ENCODE peak calls at places on chromosomes 12 and 14, in five cellular contexts. R is CD8-positive, alpha-beta memory T cell; Q is neural progenitor cell; L is pancreas; P is mesenchymal stem cell. J is an unnamed sample. For H3K4me1 and H3K27me3, the result is how much of the 10 kb centered on the place peaks cover.

GRCh38 chr12:89552376-89552775 is 26.5 kb upstream of the POC1B start:
- DNase-seq in P (no peak), Q (no peak), L (no peak), R (no peak), J (no peak)

GRCh38 chr14:70726651-70727375 is 82.5 kb downstream of the MAP3K9 start:
- DNase-seq in R (no peak), L (no peak), P (no peak), Q (no peak), J (no peak)

GRCh38 chr14:67389261-67389660 is 22.7 kb downstream of the PLEK2 start:
- DNase-seq in Q (no peak), R (no peak), L (no peak), P (no peak), J (no peak)

GRCh38 chr14:96424104-96424989 is 32.4 kb downstream of the AK7 start:
- DNase-seq in L (no peak), P (peak), R (peak), Q (peak), J (peak)

GRCh38 chr14:103862393-103862782 is 15.0 kb upstream of the PPP1R13B start:
- DNase-seq in R (no peak), Q (no peak), P (no peak), L (no peak), J (no peak)

GRCh38 chr12:43009307-43009706 is 419.8 kb upstream of the PRICKLE1 start:
- DNase-seq in L (no peak), P (no peak), Q (no peak), R (no peak), J (no peak)

GRCh38 chr12:108831309-108831991 is 25.9 kb downstream of the SSH1 start:
- DNase-seq in Q (no peak), R (no peak), P (no peak), L (no peak), J (no peak)

GRCh38 chr12:96399081-96399918 is 939 bp downstream of the CDK17 start:
- DNase-seq in Q (peak), L (peak), P (peak), R (peak), J (peak)

GRCh38 chr12:116880817-116881324 is 370 bp downstream of the HRK start:
- DNase-seq in Q (peak), P (peak), L (peak), R (no peak), J (no peak)

GRCh38 chr12:109720152-109720855 is 6.7 kb downstream of the FAM222A start:
- DNase-seq in L (no peak), R (no peak), P (no peak), Q (peak), J (peak)

GRCh38 chr12:27177716-27178115 is 66.4 kb upstream of the STK38L start:
- DNase-seq in Q (no peak), L (no peak), P (peak), R (no peak), J (no peak)

GRCh38 chr12:57215668-57216013 is 953 bp upstream of the NXPH4 start:
- DNase-seq in P (peak), L (no peak), Q (no peak), R (no peak), J (no peak)

GRCh38 chr14:58298477-58298879 is at the start of gene ARID4A:
- DNase-seq in R (no peak), L (no peak), Q (no peak), P (no peak), J (peak)

GRCh38 chr12:13661005-13661887 is 320.2 kb downstream of the GRIN2B start:
- DNase-seq in P (peak), L (peak), Q (peak), R (no peak), J (no peak)

GRCh38 chr12:57521475-57522018 is 1.1 kb upstream of the MBD6 start:
- DNase-seq in P (peak), R (no peak), Q (peak), L (no peak), J (peak)

GRCh38 chr14:24279301-24280186 is 8.1 kb upstream of the RABGGTA start:
- DNase-seq in P (no peak), L (no peak), Q (no peak), R (peak), J (no peak)

GRCh38 chr12:130700492-130701401 is 15.4 kb downstream of the RIMBP2 start:
- DNase-seq in Q (no peak), L (no peak), P (no peak), R (no peak), J (no peak)

GRCh38 chr14:101047326-101047725 is 143.8 kb upstream of the RTL1 start:
- DNase-seq in Q (no peak), R (no peak), L (no peak), P (no peak), J (no peak)

GRCh38 chr14:80215756-80216581 is 4.7 kb upstream of the DIO2 start:
- DNase-seq in L (no peak), R (no peak), Q (peak), P (peak), J (no peak)

GRCh38 chr12:110249716-110250225 is 31.3 kb upstream of the ATP2A2 start:
- DNase-seq in P (no peak), R (no peak), Q (no peak), L (no peak), J (peak)

GRCh38 chr14:96090441-96091148 is 51.4 kb downstream of the C14orf132 start:
- DNase-seq in P (peak), Q (no peak), R (no peak), L (peak), J (peak)

GRCh38 chr12:96300064-96300463 is 100.2 kb downstream of the CDK17 start:
- DNase-seq in L (no peak), R (no peak), P (no peak), Q (no peak), J (no peak)

GRCh38 chr14:77615231-77616132 is 955 bp downstream of the SPTLC2 start:
- DNase-seq in L (no peak), Q (peak), R (peak), P (peak), J (no peak)

GRCh38 chr12:128737292-128737966 is 86.3 kb downstream of the SLC15A4 start:
- DNase-seq in Q (no peak), R (no peak), P (no peak), L (no peak), J (no peak)

GRCh38 chr12:69304284-69304683 is 43.9 kb upstream of the LYZ start:
- DNase-seq in Q (no peak), R (no peak), L (no peak), P (no peak), J (no peak)

GRCh38 chr12:102095677-102096263 is 24.1 kb downstream of the NUP37 start:
- DNase-seq in R (no peak), L (no peak), P (peak), Q (peak), J (no peak)

GRCh38 chr12:52216807-52217206 is 16.2 kb upstream of the KRT7 start:
- DNase-seq in L (peak), Q (no peak), P (no peak), R (no peak), J (no peak)

GRCh38 chr14:95660550-95661515 is 25.4 kb upstream of the TCL1B start:
- DNase-seq in Q (no peak), P (no peak), L (no peak), R (no peak), J (no peak)

GRCh38 chr12:109473006-109473405 is 4.1 kb downstream of the KCTD10 start:
- DNase-seq in L (no peak), P (no peak), Q (no peak), R (no peak), J (no peak)

GRCh38 chr12:9741726-9742125 is 8.8 kb upstream of the CLECL1 start:
- DNase-seq in P (no peak), Q (no peak), L (no peak), R (peak), J (no peak)

GRCh38 chr12:112012775-112013600 is at the start of the genes ERP29 and TMEM116:
- DNase-seq in Q (peak), R (peak), L (peak), P (peak), J (peak)

GRCh38 chr12:46661161-46661845 is 164.5 kb downstream of the SLC38A4 start:
- DNase-seq in L (peak), R (peak), P (peak), Q (peak), J (no peak)

GRCh38 chr12:25550186-25550585 is 2.9 kb downstream of the LMNTD1 start:
- DNase-seq in Q (no peak), P (no peak), R (no peak), L (no peak), J (no peak)

GRCh38 chr12:69052613-69053408 is 119.8 kb upstream of the CPM start:
- DNase-seq in L (peak), R (no peak), Q (no peak), P (peak), J (no peak)

GRCh38 chr12:42936991-42937390 is 347.4 kb upstream of the PRICKLE1 start:
- DNase-seq in P (no peak), L (no peak), Q (no peak), R (no peak), J (no peak)

GRCh38 chr12:32983332-32983731 is 86.8 kb upstream of the PKP2 start:
- DNase-seq in R (no peak), Q (no peak), P (no peak), L (no peak), J (no peak)

GRCh38 chr12:131159660-131160059 is 206.0 kb downstream of the ADGRD1 start:
- DNase-seq in L (no peak), P (no peak), R (no peak), Q (peak), J (no peak)

GRCh38 chr14:71209888-71210287 is 302.6 kb downstream of the PCNX1 start:
- DNase-seq in R (no peak), Q (no peak), P (no peak), L (no peak), J (no peak)

GRCh38 chr12:124553862-124554428 is 13.5 kb downstream of the NCOR2 start:
- DNase-seq in Q (no peak), P (no peak), L (no peak), R (peak), J (no peak)
- H3K4me1 ChIP-seq in Q (under half), P (half or more), L (under half), R (under half), J (under half)

DNA sequence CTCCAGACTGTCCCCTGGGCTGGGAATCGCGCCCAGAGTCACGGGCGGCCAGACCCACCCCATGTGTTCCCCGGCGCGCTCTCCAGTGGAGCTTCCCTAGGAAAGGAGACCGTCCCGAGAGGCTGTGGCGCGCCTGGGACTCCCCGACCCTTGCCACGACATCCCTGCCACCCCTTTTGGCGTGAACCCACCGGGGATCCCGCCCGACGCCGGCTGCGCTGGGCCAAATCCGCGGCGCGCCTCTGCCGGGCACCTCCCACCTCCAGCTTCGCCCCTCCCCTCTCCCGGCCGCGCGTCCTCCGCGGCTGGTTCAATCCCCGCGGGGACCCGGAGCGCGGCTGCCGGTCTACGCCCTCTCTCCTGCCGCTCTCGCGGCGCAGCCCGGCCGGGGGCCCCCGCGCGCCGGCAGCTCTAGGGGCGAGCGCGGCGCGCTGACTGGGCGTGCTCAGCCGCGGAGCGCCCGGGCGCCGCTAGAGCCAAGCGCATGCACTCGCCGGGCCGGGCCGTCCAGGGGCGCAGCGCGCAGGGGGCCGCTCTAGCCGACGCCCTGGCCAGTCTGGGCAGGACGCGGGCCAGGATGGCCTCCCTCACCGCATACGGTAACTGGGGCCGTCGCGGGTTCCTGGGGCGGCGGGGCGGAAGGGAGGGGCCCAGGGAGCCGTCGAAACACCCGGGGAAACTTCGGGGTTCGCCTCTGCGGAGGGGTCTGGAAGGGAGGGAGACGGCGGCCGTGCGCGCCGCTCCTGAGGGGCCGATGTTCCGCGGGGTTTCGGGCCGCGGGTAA is 77.4 kb upstream of the ANO4 start:
- DNase-seq in P (peak), Q (peak), R (no peak), L (no peak), J (no peak)
- H3K27me3 ChIP-seq in P (under half), Q (half or more), R (under half), L (under half), J (under half)

GRCh38 chr12:8038659-8039114 is 6.2 kb downstream of the FOXJ2 start:
- DNase-seq in P (peak), L (peak), Q (peak), R (no peak), J (peak)

GRCh38 chr12:8036366-8036765 is 3.9 kb downstream of the FOXJ2 start:
- DNase-seq in L (no peak), P (no peak), Q (no peak), R (no peak), J (no peak)

GRCh38 chr12:8037947-8038346 is 5.4 kb downstream of the FOXJ2 start:
- DNase-seq in L (no peak), R (no peak), P (no peak), Q (no peak), J (no peak)

GRCh38 chr12:8035440-8036010 is 3.0 kb downstream of the FOXJ2 start:
- DNase-seq in R (no peak), Q (no peak), P (peak), L (no peak), J (no peak)

GRCh38 chr12:8037046-8037663 is 4.6 kb downstream of the FOXJ2 start:
- DNase-seq in L (no peak), Q (no peak), P (no peak), R (no peak), J (no peak)
- H3K4me1 ChIP-seq in L (half or more), Q (under half), P (under half), R (half or more), J (under half)

GRCh38 chr12:1634590-1635191 is 5.7 kb downstream of the WNT5B start:
- DNase-seq in Q (peak), L (peak), P (peak), R (peak), J (peak)
- H3K27me3 ChIP-seq in Q (under half), L (under half), P (under half), R (under half), J (under half)

GRCh38 chr14:91244501-91244901 is at the start of gene GPR68:
- DNase-seq in Q (peak), L (no peak), R (no peak), P (peak), J (no peak)

GRCh38 chr14:91245029-91245428 is 525 bp upstream of the GPR68 start:
- DNase-seq in R (peak), Q (no peak), L (no peak), P (no peak), J (no peak)

GRCh38 chr14:91243098-91243483 is 1.4 kb downstream of the GPR68 start:
- DNase-seq in R (no peak), P (no peak), L (no peak), Q (no peak), J (no peak)

GRCh38 chr14:91241848-91242247 is 2.7 kb downstream of the GPR68 start:
- DNase-seq in Q (no peak), R (no peak), L (no peak), P (no peak), J (no peak)

GRCh38 chr14:91242635-91243034 is 1.9 kb downstream of the GPR68 start:
- DNase-seq in Q (no peak), P (no peak), R (no peak), L (no peak), J (no peak)
- H3K4me1 ChIP-seq in Q (under half), P (under half), R (half or more), L (under half), J (under half)

GRCh38 chr12:4987076-4987775 is 56.5 kb upstream of the KCNA5 start:
- DNase-seq in P (no peak), Q (no peak), L (no peak), R (no peak), J (no peak)
- H3K27me3 ChIP-seq in P (under half), Q (under half), L (under half), R (under half), J (under half)

GRCh38 chr14:53609009-53609408 is 347.6 kb downstream of the BMP4 start:
- DNase-seq in L (no peak), P (no peak), Q (no peak), R (no peak), J (no peak)
- H3K4me1 ChIP-seq in L (under half), P (under half), Q (under half), R (under half), J (under half)

GRCh38 chr12:7112041-7112440 is 3.0 kb upstream of the C1RL start:
- DNase-seq in P (no peak), Q (no peak), L (no peak), R (no peak), J (peak)

GRCh38 chr12:7108928-7109920 is at the start of gene C1RL:
- DNase-seq in P (peak), Q (peak), R (peak), L (peak), J (peak)

GRCh38 chr12:7113389-7113871 is 4.4 kb upstream of the C1RL start:
- DNase-seq in R (peak), Q (peak), P (peak), L (no peak), J (no peak)

GRCh38 chr12:7108042-7108927 is 729 bp downstream of the C1RL start:
- DNase-seq in L (peak), R (peak), Q (peak), P (peak), J (peak)

DNA sequence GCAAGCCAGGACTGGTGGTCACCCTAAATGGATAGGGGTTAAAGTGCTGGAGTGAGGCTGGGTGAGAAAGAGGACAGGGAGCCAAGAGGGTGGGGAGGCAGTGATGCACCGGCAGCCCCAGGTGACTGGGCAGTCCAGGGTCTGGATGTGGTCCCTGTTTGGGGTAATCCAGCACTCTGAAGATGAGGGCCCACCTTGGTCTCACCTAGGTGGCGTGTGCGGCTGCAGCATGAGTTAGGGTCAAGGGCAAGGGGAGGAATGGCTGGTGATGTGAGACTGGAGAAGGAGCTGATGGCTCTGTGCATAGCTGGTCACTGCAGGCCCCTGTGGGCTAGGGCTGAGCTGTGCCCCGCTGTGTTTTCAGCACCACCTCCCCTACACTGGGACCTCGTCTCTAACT is 1.6 kb upstream of the C1RL start:
- DNase-seq in L (no peak), R (no peak), Q (no peak), P (no peak), J (no peak)
- H3K27me3 ChIP-seq in L (under half), R (under half), Q (under half), P (under half), J (under half)

GRCh38 chr14:99602054-99602787 is 1.8 kb downstream of the CCDC85C start:
- DNase-seq in P (no peak), R (no peak), L (peak), Q (peak), J (peak)
- H3K4me1 ChIP-seq in P (under half), R (under half), L (under half), Q (half or more), J (under half)